ENCODE peak calls at places on chromosomes 1 and 21, in ten cellular contexts. R is MV-4-11, C is fibroblast of lung, K is M059J, T is left ventricle myocardium inferior, P is colonic mucosa, G is AG08395, S is psoas muscle, I is ascending aorta, X is GF-D8. W is an unnamed sample.

GRCh38 chr1:8519167-8519566 is 201.3 kb downstream of the SLC45A1 start:
- DNase-seq in K (no peak), G (no peak), P (no peak), X (no peak), R (no peak), S (no peak), T (no peak), C (no peak), I (no peak), W (no peak)

GRCh38 chr1:230277201-230277771 is 148.8 kb downstream of the PGBD5 start:
- DNase-seq in S (peak), G (no peak), T (no peak), I (no peak), X (no peak), K (no peak), C (no peak), R (no peak), P (no peak), W (no peak)

GRCh38 chr1:180643693-180644092 is 11.9 kb downstream of the XPR1 start:
- DNase-seq in S (no peak), I (no peak), G (peak), R (no peak), X (no peak), P (no peak), T (no peak), C (peak), K (peak), W (no peak)

GRCh38 chr1:63951076-63951946 is 177.5 kb downstream of the ROR1 start:
- DNase-seq in I (no peak), T (no peak), K (peak), X (no peak), C (peak), S (no peak), R (no peak), G (no peak), P (no peak), W (no peak)

GRCh38 chr1:35544976-35545375 is 12.2 kb downstream of the KIAA0319L start:
- DNase-seq in C (no peak), P (no peak), G (peak), R (peak), I (no peak), X (peak), S (peak), K (peak), T (no peak), W (no peak)

GRCh38 chr1:92623187-92623778 is 136.6 kb upstream of the GFI1 start:
- DNase-seq in X (peak), I (no peak), S (no peak), C (peak), P (no peak), T (no peak), G (peak), K (peak), R (peak), W (no peak)

GRCh38 chr1:32876341-32877210 is 5.9 kb upstream of the FNDC5 start:
- DNase-seq in R (peak), P (peak), I (no peak), S (peak), G (peak), T (peak), C (no peak), K (peak), X (no peak), W (peak)

GRCh38 chr1:185159966-185160365 is 3.0 kb downstream of the SWT1 start:
- DNase-seq in R (peak), S (no peak), C (peak), I (no peak), X (no peak), K (peak), T (no peak), G (no peak), P (no peak), W (no peak)

GRCh38 chr21:46381521-46381920 is 57.6 kb downstream of the PCNT start:
- DNase-seq in P (no peak), X (no peak), R (no peak), S (no peak), G (no peak), T (no peak), K (no peak), I (no peak), C (no peak), W (no peak)

GRCh38 chr1:230212405-230212936 is 145.4 kb downstream of the GALNT2 start:
- DNase-seq in K (no peak), T (no peak), X (no peak), R (peak), P (no peak), C (no peak), I (no peak), S (no peak), G (no peak), W (no peak)

GRCh38 chr1:165144757-165145397 is 211.6 kb downstream of the LMX1A start:
- DNase-seq in I (no peak), R (peak), X (no peak), S (peak), K (peak), G (peak), C (peak), P (peak), T (peak), W (peak)

GRCh38 chr1:236143104-236143948 is 987 bp downstream of the GPR137B start:
- DNase-seq in X (no peak), I (no peak), R (peak), G (peak), S (no peak), C (peak), P (no peak), T (no peak), K (no peak), W (no peak)

GRCh38 chr21:37537391-37537996 is 170.9 kb downstream of the DYRK1A start:
- DNase-seq in S (no peak), T (no peak), G (no peak), C (no peak), I (no peak), X (no peak), P (no peak), R (no peak), K (no peak), W (no peak)

GRCh38 chr1:115325876-115326275 is 12.2 kb downstream of the NGF start:
- DNase-seq in I (no peak), P (no peak), T (no peak), K (peak), R (no peak), C (no peak), S (no peak), X (no peak), G (no peak), W (no peak)

GRCh38 chr1:227951624-227952373 is 4.1 kb upstream of the WNT9A start:
- DNase-seq in P (peak), G (no peak), C (no peak), X (no peak), R (no peak), I (no peak), K (no peak), S (no peak), T (no peak), W (peak)

GRCh38 chr1:244970236-244970652 is 105.9 kb upstream of the HNRNPU start:
- DNase-seq in X (peak), S (peak), C (peak), I (no peak), T (peak), R (peak), G (peak), P (no peak), K (peak), W (peak)

GRCh38 chr21:17370750-17371325 is 142.0 kb upstream of the CXADR start:
- DNase-seq in G (no peak), R (no peak), S (no peak), K (no peak), X (no peak), P (no peak), I (no peak), T (no peak), C (peak), W (no peak)

GRCh38 chr1:39105061-39105840 is 79.1 kb downstream of the NDUFS5 start:
- DNase-seq in X (no peak), R (no peak), I (no peak), G (peak), P (peak), C (peak), S (peak), K (peak), T (peak), W (peak)

GRCh38 chr1:42017730-42018129 is 99.0 kb upstream of the HIVEP3 start:
- DNase-seq in K (no peak), G (no peak), S (no peak), I (no peak), P (no peak), C (no peak), X (no peak), T (no peak), R (no peak), W (no peak)

GRCh38 chr1:17342014-17342441 is 30.0 kb upstream of the PADI6 start:
- DNase-seq in S (no peak), R (no peak), C (no peak), X (no peak), G (no peak), K (no peak), T (no peak), P (no peak), I (no peak), W (no peak)

GRCh38 chr1:30757976-30758688 is 558 bp upstream of the LAPTM5 start:
- DNase-seq in C (no peak), K (no peak), S (no peak), P (no peak), I (no peak), X (no peak), T (no peak), R (no peak), G (no peak), W (no peak)

GRCh38 chr1:16180291-16180824 is 24.5 kb upstream of the EPHA2 start:
- DNase-seq in C (peak), X (no peak), R (no peak), K (peak), T (no peak), G (peak), I (no peak), P (no peak), S (no peak), W (peak)

GRCh38 chr1:47664356-47664755 is 226.5 kb downstream of the FOXD2 start:
- DNase-seq in C (no peak), G (no peak), K (no peak), T (no peak), P (peak), I (no peak), R (no peak), X (no peak), S (no peak), W (peak)

GRCh38 chr1:227125929-227126545 is 185.9 kb downstream of the COQ8A start:
- DNase-seq in T (no peak), R (no peak), S (no peak), P (no peak), G (no peak), I (no peak), C (no peak), X (no peak), K (no peak), W (no peak)

GRCh38 chr1:32180186-32181060 is 948 bp downstream of the TXLNA start:
- DNase-seq in R (peak), T (peak), I (no peak), S (peak), X (no peak), K (peak), P (peak), G (peak), C (peak), W (peak)

W was measured in SJSA1.